ENCODE peak calls at places on chromosome 3, in six cellular contexts. J is neural progenitor cell, Z is GM23248, T is PC-3, G is HCT116, V is SK-N-SH. C is an unnamed sample.

GRCh38 chr3:32860499-32860898 is 42.7 kb downstream of the TRIM71 start:
- DNase-seq in G (no peak), Z (no peak), V (no peak), T (no peak), J (no peak), C (no peak)

GRCh38 chr3:126356373-126357298 is 572 bp downstream of the KLF15 start:
- DNase-seq in J (peak), G (no peak), V (peak), T (no peak), Z (peak), C (no peak)

GRCh38 chr3:114121996-114122709 is 56.7 kb downstream of the DRD3 start:
- DNase-seq in J (peak), Z (peak), G (no peak), V (no peak), T (peak), C (no peak)

GRCh38 chr3:21466491-21466890 is 284.5 kb downstream of the ZNF385D start:
- DNase-seq in T (no peak), J (no peak), V (no peak), G (no peak), Z (peak), C (no peak)

GRCh38 chr3:46386206-46386605 is 15.5 kb downstream of the CCR5 start:
- DNase-seq in V (no peak), Z (peak), G (peak), J (no peak), T (peak), C (peak)

GRCh38 chr3:138043266-138044029 is 33.5 kb downstream of the CLDN18 start:
- DNase-seq in T (peak), Z (peak), G (no peak), V (no peak), J (no peak), C (no peak)

GRCh38 chr3:47011371-47011770 is 31.9 kb downstream of the NBEAL2 start:
- DNase-seq in Z (no peak), J (no peak), V (no peak), G (no peak), T (no peak), C (no peak)

GRCh38 chr3:141373768-141374526 is 5.6 kb downstream of the ZBTB38 start:
- DNase-seq in G (no peak), J (no peak), T (no peak), V (no peak), Z (peak), C (peak)

GRCh38 chr3:2477635-2478034 is 379.0 kb downstream of the CNTN4 start:
- DNase-seq in G (no peak), V (no peak), J (peak), T (no peak), Z (no peak), C (no peak)

GRCh38 chr3:41630017-41630416 is 331.9 kb downstream of the ULK4 start:
- DNase-seq in Z (no peak), J (no peak), G (no peak), T (no peak), V (no peak), C (no peak)

GRCh38 chr3:148646126-148646660 is 51.5 kb upstream of the AGTR1 start:
- DNase-seq in T (no peak), Z (peak), V (no peak), J (no peak), G (no peak), C (no peak)

GRCh38 chr3:32146669-32147315 is 40.4 kb downstream of the GPD1L start:
- DNase-seq in V (no peak), J (no peak), Z (no peak), G (no peak), T (peak), C (no peak)

GRCh38 chr3:15286022-15286421 is 46.4 kb downstream of the SH3BP5 start:
- DNase-seq in G (no peak), T (no peak), J (no peak), V (no peak), Z (no peak), C (no peak)

GRCh38 chr3:21785765-21786453 is 34.9 kb upstream of the ZNF385D start:
- DNase-seq in V (no peak), J (no peak), Z (no peak), G (no peak), T (no peak), C (no peak)

GRCh38 chr3:169430687-169431404 is 232.7 kb downstream of the MECOM start:
- DNase-seq in J (no peak), T (peak), G (no peak), Z (no peak), V (no peak), C (peak)

GRCh38 chr3:25789209-25789595 is 688 bp upstream of the OXSM start:
- DNase-seq in Z (no peak), T (no peak), J (no peak), G (no peak), V (no peak), C (no peak)

DNA sequence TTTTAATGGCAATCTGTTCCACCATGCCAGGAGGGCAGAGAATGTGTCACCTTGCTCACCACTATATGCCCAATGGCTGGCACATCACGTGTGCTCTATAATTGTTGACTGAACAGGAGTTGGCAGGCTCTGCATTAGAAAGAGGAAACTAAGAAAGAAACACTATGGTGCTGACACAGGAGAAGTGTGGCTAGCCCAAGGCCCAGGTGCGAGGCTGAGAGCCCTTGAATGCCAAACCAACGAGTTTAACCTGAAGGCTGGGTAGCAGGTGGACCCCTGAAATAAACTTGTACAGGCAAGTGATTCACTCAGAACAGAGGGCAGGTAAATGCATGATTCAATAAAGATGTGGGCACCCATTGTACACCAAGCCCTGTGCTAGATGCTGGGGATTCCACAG is 2.4 kb downstream of the CHCHD4 start:
- DNase-seq in G (no peak), V (no peak), T (no peak), Z (no peak), J (no peak), C (peak)
- TF ChIP-seq EZH2phosphoT487 in G (no peak), V (no peak), T (no peak), Z (no peak), J (no peak), C (no peak)

GRCh38 chr3:100024520-100025303 is 89.6 kb downstream of the FILIP1L start:
- DNase-seq in T (no peak), Z (peak), J (no peak), V (no peak), G (no peak), C (no peak)
- H3K9ac ChIP-seq in T (no peak), Z (peak), J (no peak), V (no peak), G (no peak), C (no peak)

GRCh38 chr3:73500321-73500720 is 124.4 kb downstream of the PDZRN3 start:
- DNase-seq in Z (peak), V (no peak), T (no peak), G (no peak), J (peak), C (no peak)

GRCh38 chr3:73504852-73505251 is 119.9 kb downstream of the PDZRN3 start:
- DNase-seq in J (no peak), G (no peak), V (no peak), T (no peak), Z (no peak), C (no peak)

GRCh38 chr3:73503781-73504180 is 121.0 kb downstream of the PDZRN3 start:
- DNase-seq in J (no peak), G (no peak), T (no peak), V (no peak), Z (no peak), C (peak)

GRCh38 chr3:73502609-73503560 is 121.9 kb downstream of the PDZRN3 start:
- DNase-seq in T (peak), J (peak), Z (peak), G (peak), V (peak), C (peak)

GRCh38 chr3:73504255-73504654 is 120.5 kb downstream of the PDZRN3 start:
- DNase-seq in Z (no peak), V (no peak), J (no peak), T (no peak), G (no peak), C (no peak)
- H2AFZ ChIP-seq in Z (no peak), V (no peak), J (no peak), T (no peak), G (no peak), C (peak)

GRCh38 chr3:38834110-38834509 is 18.1 kb upstream of the SCN10A start:
- DNase-seq in T (peak), V (no peak), Z (peak), G (peak), J (peak), C (peak)

GRCh38 chr3:38826001-38826400 is 10.0 kb upstream of the SCN10A start:
- DNase-seq in Z (no peak), J (no peak), T (no peak), V (no peak), G (no peak), C (no peak)

GRCh38 chr3:38827791-38828190 is 11.8 kb upstream of the SCN10A start:
- DNase-seq in V (no peak), J (no peak), T (no peak), Z (no peak), G (no peak), C (no peak)

GRCh38 chr3:38828681-38829080 is 12.7 kb upstream of the SCN10A start:
- DNase-seq in J (no peak), T (no peak), V (peak), Z (peak), G (no peak), C (no peak)

DNA sequence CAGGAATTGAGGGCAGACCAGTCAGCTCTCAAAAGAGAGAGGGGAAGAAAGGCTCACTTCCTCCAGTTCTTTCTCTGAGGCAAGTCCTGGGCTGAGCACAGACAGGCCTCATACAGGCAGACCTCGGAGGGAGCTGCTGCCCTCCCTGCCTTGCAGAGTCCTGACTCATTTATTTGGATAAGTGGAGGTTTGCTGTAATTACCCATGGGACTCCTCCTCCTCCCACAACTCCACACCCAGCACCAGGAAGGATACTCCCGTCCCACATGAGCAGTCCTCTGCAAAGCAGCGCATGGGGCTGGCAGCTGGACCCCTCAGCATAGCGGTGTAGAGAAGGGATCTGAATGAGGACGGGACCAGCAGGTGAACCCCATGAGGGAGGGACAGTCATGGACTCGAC is 13.4 kb upstream of the SCN10A start:
- DNase-seq in G (no peak), T (peak), J (no peak), V (peak), Z (peak), C (no peak)
- TF ChIP-seq EZH2phosphoT487 in G (no peak), T (no peak), J (no peak), V (no peak), Z (no peak), C (no peak)

DNA sequence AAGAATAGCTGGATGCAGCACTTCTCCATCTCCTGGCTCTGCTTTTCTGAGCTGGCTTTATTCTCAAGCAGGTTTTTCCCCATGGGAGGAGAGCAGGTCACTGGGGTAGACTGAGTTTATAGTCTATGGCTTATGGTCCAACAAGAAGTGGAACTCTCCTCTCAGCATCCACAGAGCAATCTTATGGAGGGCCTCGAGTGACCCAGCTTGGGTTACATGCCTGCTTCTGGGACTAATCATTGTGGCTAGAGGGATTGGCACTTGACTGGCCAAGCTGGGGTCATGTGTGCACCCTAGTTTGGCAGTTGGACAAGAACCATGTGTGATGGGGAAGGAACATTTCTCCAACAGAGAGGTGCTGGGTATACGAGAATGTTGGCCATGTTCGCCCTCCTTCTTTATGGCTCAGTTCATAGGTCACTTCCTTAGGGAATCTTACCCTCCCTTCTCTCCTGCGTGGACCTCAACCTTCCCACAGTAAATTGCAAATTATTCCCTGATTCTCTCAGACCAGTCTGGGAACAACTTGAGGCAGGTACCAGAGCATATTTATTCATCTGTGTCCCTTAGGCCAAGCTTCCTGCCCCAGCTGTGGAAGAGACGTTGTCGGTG is 8.9 kb upstream of the CAMK1 start:
- DNase-seq in J (no peak), G (no peak), Z (peak), T (no peak), V (no peak), C (no peak)
- H3K9ac ChIP-seq in J (no peak), G (no peak), Z (peak), T (no peak), V (no peak), C (no peak)

GRCh38 chr3:158565076-158565475 is 5.9 kb upstream of the MLF1 start:
- DNase-seq in G (no peak), Z (no peak), V (no peak), T (no peak), J (no peak), C (no peak)

GRCh38 chr3:158560979-158561378 is 10.0 kb upstream of the MLF1 start:
- DNase-seq in Z (no peak), G (no peak), J (no peak), V (no peak), T (no peak), C (no peak)

GRCh38 chr3:158559504-158559903 is 11.5 kb upstream of the MLF1 start:
- DNase-seq in J (no peak), V (no peak), G (no peak), Z (no peak), T (no peak), C (no peak)

GRCh38 chr3:158562674-158563073 is 8.3 kb upstream of the MLF1 start:
- DNase-seq in G (no peak), Z (no peak), V (no peak), T (no peak), J (no peak), C (no peak)

GRCh38 chr3:158563076-158563475 is 7.9 kb upstream of the MLF1 start:
- DNase-seq in V (no peak), T (no peak), Z (no peak), G (no peak), J (no peak), C (no peak)
- H2AFZ ChIP-seq in V (no peak), T (no peak), Z (no peak), G (no peak), J (no peak), C (no peak)

GRCh38 chr3:62319570-62320243 is 53.6 kb downstream of the FEZF2 start:
- DNase-seq in V (no peak), T (peak), G (no peak), J (no peak), Z (no peak), C (no peak)
- TF ChIP-seq EZH2phosphoT487 in V (no peak), T (no peak), G (no peak), J (no peak), Z (no peak), C (no peak)

DNA sequence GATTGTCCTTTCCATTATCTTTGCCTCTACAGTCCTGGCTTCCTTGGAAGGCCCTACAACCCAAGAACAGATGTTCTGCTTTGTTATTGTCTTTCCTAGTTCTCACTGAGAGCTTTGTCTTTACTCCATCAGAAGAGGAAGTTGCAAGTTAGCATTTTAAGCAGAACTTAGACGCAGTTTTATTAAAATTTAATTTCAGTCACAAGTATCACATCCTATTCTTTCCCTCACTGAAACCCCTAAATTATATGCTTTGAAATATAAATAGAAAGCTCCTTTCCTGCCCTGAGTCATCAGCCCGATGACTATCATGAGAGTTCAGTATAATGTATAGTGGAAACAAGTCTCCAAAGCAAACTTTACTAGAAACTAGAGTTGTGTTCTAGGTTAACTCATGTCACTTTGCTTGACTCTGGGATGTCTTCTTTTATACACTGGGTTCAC is 291.2 kb upstream of the RBMS3 start:
- DNase-seq in Z (peak), J (no peak), G (no peak), T (peak), V (no peak), C (peak)
- H3K9ac ChIP-seq in Z (no peak), J (no peak), G (no peak), T (no peak), V (no peak), C (no peak)

DNA sequence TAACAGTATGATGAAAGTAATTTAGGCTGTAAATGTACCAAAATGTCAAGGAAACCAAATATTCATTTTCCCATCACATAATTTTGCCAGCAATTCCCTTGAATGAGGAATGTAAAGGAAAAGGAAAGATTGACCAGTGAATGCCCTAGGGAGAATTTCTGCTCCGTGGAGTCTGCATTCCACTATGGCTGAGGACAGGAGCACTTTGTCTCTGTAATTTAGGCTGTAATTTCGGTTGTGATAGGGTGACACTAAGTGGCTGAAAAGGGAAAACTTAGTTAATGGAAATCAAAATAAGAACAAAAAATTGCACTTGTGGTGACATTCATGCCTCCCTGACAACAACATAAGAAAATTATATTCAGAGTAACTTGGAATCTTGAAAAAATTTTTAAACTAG is 8.3 kb upstream of the TMEM207 start:
- DNase-seq in Z (peak), G (no peak), J (no peak), T (peak), V (no peak), C (no peak)
- H2AFZ ChIP-seq in Z (peak), G (no peak), J (no peak), T (no peak), V (no peak), C (no peak)

C was measured in MM.1S.